ENCODE peak calls at places on chromosome 16, in seven cellular contexts. One of them, this sample, is unnamed.

GRCh38 chr16:59605706-59606105 is 871.6 kb upstream of the GOT2 start:
- DNase-seq in GM13976: no peak
- DNase-seq in amygdala: no peak
- DNase-seq in memory B cell: no peak
- DNase-seq in SW480: no peak
- DNase-seq in RWPE1: no peak
- DNase-seq in left kidney: no peak
- DNase-seq in this sample: no peak

GRCh38 chr16:85420501-85421337 is 192.4 kb upstream of the GSE1 start:
- DNase-seq in GM13976: peak
- DNase-seq in amygdala: no peak
- DNase-seq in memory B cell: peak
- DNase-seq in SW480: no peak
- DNase-seq in RWPE1: peak
- DNase-seq in left kidney: peak
- DNase-seq in this sample: peak

GRCh38 chr16:20904507-20905079 is 4.0 kb downstream of the LYRM1 start:
- DNase-seq in GM13976: peak
- DNase-seq in amygdala: no peak
- DNase-seq in memory B cell: peak
- DNase-seq in SW480: peak
- DNase-seq in RWPE1: peak
- DNase-seq in left kidney: no peak
- DNase-seq in this sample: peak

GRCh38 chr16:19071811-19072777 is 4.7 kb downstream of the COQ7 start:
- DNase-seq in GM13976: peak
- DNase-seq in amygdala: no peak
- DNase-seq in memory B cell: peak
- DNase-seq in SW480: peak
- DNase-seq in RWPE1: peak
- DNase-seq in left kidney: peak
- DNase-seq in this sample: peak

GRCh38 chr16:48054881-48055601 is 100.8 kb downstream of the ABCC12 start:
- DNase-seq in GM13976: peak
- DNase-seq in amygdala: peak
- DNase-seq in memory B cell: peak
- DNase-seq in SW480: peak
- DNase-seq in RWPE1: peak
- DNase-seq in left kidney: peak
- DNase-seq in this sample: peak

GRCh38 chr16:57802635-57803412 is 533 bp upstream of the KIFC3 start:
- DNase-seq in GM13976: no peak
- DNase-seq in amygdala: peak
- DNase-seq in memory B cell: no peak
- DNase-seq in SW480: no peak
- DNase-seq in RWPE1: no peak
- DNase-seq in left kidney: peak
- DNase-seq in this sample: no peak

GRCh38 chr16:53156516-53156915 is 101.7 kb downstream of the CHD9 start:
- DNase-seq in GM13976: no peak
- DNase-seq in amygdala: no peak
- DNase-seq in memory B cell: no peak
- DNase-seq in SW480: no peak
- DNase-seq in RWPE1: no peak
- DNase-seq in left kidney: no peak
- DNase-seq in this sample: no peak

GRCh38 chr16:84082835-84083569 is 33.7 kb downstream of the MBTPS1 start:
- DNase-seq in GM13976: no peak
- DNase-seq in amygdala: no peak
- DNase-seq in memory B cell: no peak
- DNase-seq in SW480: no peak
- DNase-seq in RWPE1: no peak
- DNase-seq in left kidney: no peak
- DNase-seq in this sample: no peak

GRCh38 chr16:17273142-17273561 is 197.6 kb downstream of the XYLT1 start:
- DNase-seq in GM13976: peak
- DNase-seq in amygdala: no peak
- DNase-seq in memory B cell: no peak
- DNase-seq in SW480: peak
- DNase-seq in RWPE1: peak
- DNase-seq in left kidney: no peak
- DNase-seq in this sample: no peak

GRCh38 chr16:69503244-69503643 is 62.5 kb upstream of the NFAT5 start:
- DNase-seq in GM13976: no peak
- DNase-seq in amygdala: no peak
- DNase-seq in memory B cell: no peak
- DNase-seq in SW480: no peak
- DNase-seq in RWPE1: no peak
- DNase-seq in left kidney: no peak
- DNase-seq in this sample: no peak

GRCh38 chr16:57626420-57627170 is 1.8 kb upstream of the ADGRG1 start:
- DNase-seq in GM13976: no peak
- DNase-seq in amygdala: no peak
- DNase-seq in memory B cell: no peak
- DNase-seq in SW480: no peak
- DNase-seq in RWPE1: no peak
- DNase-seq in left kidney: no peak
- DNase-seq in this sample: no peak

GRCh38 chr16:58732545-58733247 is 1.4 kb downstream of the GOT2 start:
- DNase-seq in GM13976: peak
- DNase-seq in amygdala: no peak
- DNase-seq in memory B cell: no peak
- DNase-seq in SW480: no peak
- DNase-seq in RWPE1: peak
- DNase-seq in left kidney: no peak
- DNase-seq in this sample: no peak

GRCh38 chr16:677306-678190 is 2.1 kb downstream of the RHBDL1 start:
- DNase-seq in GM13976: no peak
- DNase-seq in amygdala: no peak
- DNase-seq in memory B cell: no peak
- DNase-seq in SW480: no peak
- DNase-seq in RWPE1: no peak
- DNase-seq in left kidney: peak
- DNase-seq in this sample: no peak

GRCh38 chr16:5836979-5837670 is 739.5 kb upstream of the EEF2KMT start:
- DNase-seq in GM13976: no peak
- DNase-seq in amygdala: no peak
- DNase-seq in memory B cell: no peak
- DNase-seq in SW480: peak
- DNase-seq in RWPE1: no peak
- DNase-seq in left kidney: no peak
- DNase-seq in this sample: no peak

GRCh38 chr16:11251525-11252481 is 4.2 kb downstream of the SOCS1 start:
- DNase-seq in GM13976: peak
- DNase-seq in amygdala: no peak
- DNase-seq in memory B cell: no peak
- DNase-seq in SW480: no peak
- DNase-seq in RWPE1: no peak
- DNase-seq in left kidney: peak
- DNase-seq in this sample: no peak

GRCh38 chr16:84853534-84853933 is 33.7 kb downstream of the CRISPLD2 start:
- DNase-seq in GM13976: no peak
- DNase-seq in amygdala: no peak
- DNase-seq in memory B cell: no peak
- DNase-seq in SW480: no peak
- DNase-seq in RWPE1: no peak
- DNase-seq in left kidney: no peak
- DNase-seq in this sample: no peak

GRCh38 chr16:28324887-28325279 is 32.6 kb downstream of the SBK1 start:
- DNase-seq in GM13976: no peak
- DNase-seq in amygdala: no peak
- DNase-seq in memory B cell: no peak
- DNase-seq in SW480: no peak
- DNase-seq in RWPE1: no peak
- DNase-seq in left kidney: no peak
- DNase-seq in this sample: no peak

GRCh38 chr16:85359147-85359822 is 247.0 kb upstream of the CIBAR2 start:
- DNase-seq in GM13976: no peak
- DNase-seq in amygdala: no peak
- DNase-seq in memory B cell: no peak
- DNase-seq in SW480: peak
- DNase-seq in RWPE1: no peak
- DNase-seq in left kidney: no peak
- DNase-seq in this sample: no peak

GRCh38 chr16:54873081-54873480 is 57.6 kb upstream of the IRX5 start:
- DNase-seq in GM13976: no peak
- DNase-seq in amygdala: no peak
- DNase-seq in memory B cell: no peak
- DNase-seq in SW480: no peak
- DNase-seq in RWPE1: no peak
- DNase-seq in left kidney: no peak
- DNase-seq in this sample: no peak

GRCh38 chr16:31701734-31702133 is 171.9 kb upstream of the ZNF267 start:
- DNase-seq in GM13976: no peak
- DNase-seq in amygdala: no peak
- DNase-seq in memory B cell: no peak
- DNase-seq in SW480: no peak
- DNase-seq in RWPE1: no peak
- DNase-seq in left kidney: no peak
- DNase-seq in this sample: no peak

GRCh38 chr16:2190659-2191445 is 5.6 kb downstream of the CASKIN1 start:
- DNase-seq in GM13976: no peak
- DNase-seq in amygdala: peak
- DNase-seq in memory B cell: no peak
- DNase-seq in SW480: no peak
- DNase-seq in RWPE1: no peak
- DNase-seq in left kidney: no peak
- DNase-seq in this sample: no peak

GRCh38 chr16:82657239-82657638 is 30.5 kb downstream of the CDH13 start:
- DNase-seq in GM13976: no peak
- DNase-seq in amygdala: no peak
- DNase-seq in memory B cell: no peak
- DNase-seq in SW480: peak
- DNase-seq in RWPE1: no peak
- DNase-seq in left kidney: no peak
- DNase-seq in this sample: no peak

GRCh38 chr16:57531635-57532220 is 4.6 kb downstream of the CCDC102A start:
- DNase-seq in GM13976: no peak
- DNase-seq in amygdala: no peak
- DNase-seq in memory B cell: no peak
- DNase-seq in SW480: no peak
- DNase-seq in RWPE1: no peak
- DNase-seq in left kidney: no peak
- DNase-seq in this sample: no peak

GRCh38 chr16:30853758-30854157 is 40.1 kb downstream of the BCL7C start:
- DNase-seq in GM13976: no peak
- DNase-seq in amygdala: no peak
- DNase-seq in memory B cell: no peak
- DNase-seq in SW480: no peak
- DNase-seq in RWPE1: peak
- DNase-seq in left kidney: no peak
- DNase-seq in this sample: no peak

GRCh38 chr16:78199325-78200022 is 100.0 kb downstream of the WWOX start:
- DNase-seq in GM13976: no peak
- DNase-seq in amygdala: no peak
- DNase-seq in memory B cell: no peak
- DNase-seq in SW480: peak
- DNase-seq in RWPE1: no peak
- DNase-seq in left kidney: no peak
- DNase-seq in this sample: no peak

GRCh38 chr16:12613131-12613991 is 190.3 kb downstream of the CPPED1 start:
- DNase-seq in GM13976: no peak
- DNase-seq in amygdala: no peak
- DNase-seq in memory B cell: no peak
- DNase-seq in SW480: peak
- DNase-seq in RWPE1: peak
- DNase-seq in left kidney: peak
- DNase-seq in this sample: no peak

GRCh38 chr16:88815901-88816589 is 4.3 kb upstream of the APRT start:
- DNase-seq in GM13976: peak
- DNase-seq in amygdala: no peak
- DNase-seq in memory B cell: peak
- DNase-seq in SW480: peak
- DNase-seq in RWPE1: peak
- DNase-seq in left kidney: peak
- DNase-seq in this sample: peak

This sample was measured in GM12891.